ENCODE peak calls at places on chromosomes 11 and 22, in five cellular contexts. N is ovary; Q is heart right ventricle; S is CD8-positive, alpha-beta memory T cell; G is uterus. T is an unnamed sample.
A peak's percentile ranks its signal among the peaks of the same experiment; 100 is the strongest.

GRCh38 chr11:126482586-126483108 is 127.2 kb downstream of the ST3GAL4 start:
- DNase-seq in N (no peak), Q (no peak), S (no peak), G (no peak), T (no peak)

GRCh38 chr22:33909075-33909458 is 11.2 kb downstream of the LARGE1 start:
- DNase-seq in N (peak; percentile 49), Q (no peak), S (no peak), G (peak; percentile 57), T (no peak)

GRCh38 chr11:117434481-117434880 is 106.8 kb downstream of the CEP164 start:
- DNase-seq in N (no peak), Q (no peak), S (no peak), G (no peak), T (no peak)

GRCh38 chr11:1892116-1892515 is 421 bp upstream of the PRR33 start:
- DNase-seq in N (no peak), Q (peak; percentile 53), S (no peak), G (no peak), T (no peak)

GRCh38 chr11:119493712-119494111 is 70.7 kb upstream of the THY1 start:
- DNase-seq in N (no peak), Q (no peak), S (no peak), G (no peak), T (no peak)

GRCh38 chr22:42855211-42855610 is 1.9 kb downstream of the ARFGAP3 start:
- DNase-seq in N (no peak), Q (no peak), S (no peak), G (no peak), T (no peak)

GRCh38 chr11:77082838-77083552 is 16.2 kb downstream of the CAPN5 start:
- DNase-seq in N (peak; percentile 44), Q (peak; percentile 54), S (no peak), G (no peak), T (peak; percentile 45)

GRCh38 chr11:20087118-20087521 is 73.2 kb downstream of the DBX1 start:
- DNase-seq in N (no peak), Q (no peak), S (no peak), G (no peak), T (no peak)

GRCh38 chr11:134228625-134229024 is 4.2 kb downstream of the VPS26B start:
- DNase-seq in N (no peak), Q (no peak), S (peak; percentile 22), G (no peak), T (no peak)

GRCh38 chr22:38214248-38215056 is 12.7 kb downstream of the MAFF start:
- DNase-seq in N (peak; percentile 70), Q (peak; percentile 77), S (peak; percentile 67), G (peak; percentile 62), T (peak; percentile 74)

GRCh38 chr22:50209893-50210292 is 9.1 kb downstream of the SELENOO start:
- DNase-seq in N (peak; percentile 64), Q (no peak), S (peak; percentile 65), G (peak; percentile 73), T (peak; percentile 77)

GRCh38 chr22:50208939-50209892 is 8.4 kb downstream of the SELENOO start:
- DNase-seq in N (no peak), Q (no peak), S (no peak), G (peak; percentile 20), T (no peak)

GRCh38 chr22:50210378-50211139 is 9.7 kb downstream of the SELENOO start:
- DNase-seq in N (no peak), Q (no peak), S (no peak), G (no peak), T (no peak)

GRCh38 chr22:50208430-50208938 is 7.7 kb downstream of the SELENOO start:
- DNase-seq in N (no peak), Q (no peak), S (no peak), G (no peak), T (no peak)

GRCh38 chr22:50211147-50211546 is 10.3 kb downstream of the SELENOO start:
- DNase-seq in N (no peak), Q (no peak), S (no peak), G (no peak), T (no peak)
- H3K4me1 ChIP-seq in N (peaks cover 4% of the 10 kb centered on the region), Q (peaks cover 31% of the 10 kb centered on the region), S (no peaks in the 10 kb centered on the region), G (peaks cover 9% of the 10 kb centered on the region), T (no peaks in the 10 kb centered on the region)

DNA sequence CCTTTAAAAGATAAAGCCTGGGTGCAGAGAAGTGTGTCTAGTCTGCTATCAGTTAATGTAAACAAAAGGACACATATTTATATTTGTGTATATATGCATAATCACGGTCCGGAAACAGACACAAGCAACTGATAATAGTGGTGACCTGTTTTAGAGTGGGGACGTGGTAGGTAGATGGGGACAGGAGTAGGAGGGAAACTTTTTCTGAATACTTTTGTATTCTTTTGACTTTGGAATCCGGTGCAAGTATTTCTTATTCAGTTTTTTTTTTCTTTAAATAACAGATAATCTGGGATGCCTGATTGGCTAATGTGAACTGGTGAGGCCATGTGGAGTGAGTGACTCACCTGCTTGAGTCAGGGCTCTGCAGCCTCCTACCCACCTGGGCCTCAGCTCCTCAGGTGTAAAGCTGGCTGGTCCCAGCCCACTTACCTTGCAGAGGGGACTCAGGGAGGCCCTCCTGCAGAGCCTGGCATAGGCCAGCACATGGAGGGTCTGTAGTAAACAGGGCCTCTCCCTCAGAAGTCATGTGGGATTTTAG is 15.3 kb downstream of the MICAL2 start:
- DNase-seq in N (no peak), Q (no peak), S (no peak), G (no peak), T (no peak)
- H3K4me3 ChIP-seq in N (no peak overlapping the region), Q (no peak overlapping the region), S (no peak overlapping the region), G (no peak overlapping the region), T (no peak overlapping the region)

GRCh38 chr11:6405039-6405667 is 13.7 kb downstream of the APBB1 start:
- DNase-seq in N (no peak), Q (no peak), S (no peak), G (no peak), T (no peak)

GRCh38 chr11:6403539-6403938 is 13.3 kb downstream of the SMPD1 start:
- DNase-seq in N (no peak), Q (no peak), S (no peak), G (no peak), T (no peak)

GRCh38 chr11:6404341-6405038 is 14.2 kb downstream of the SMPD1 start:
- DNase-seq in N (no peak), Q (no peak), S (no peak), G (no peak), T (no peak)

GRCh38 chr11:6405837-6406236 is 13.1 kb downstream of the APBB1 start:
- DNase-seq in N (no peak), Q (no peak), S (no peak), G (no peak), T (no peak)

GRCh38 chr11:6406370-6406769 is 12.5 kb downstream of the APBB1 start:
- DNase-seq in N (no peak), Q (no peak), S (no peak), G (no peak), T (no peak)
- H3K27ac ChIP-seq in N (no peak overlapping the region), Q (no peak overlapping the region), S (no peak overlapping the region), G (no peak overlapping the region), T (peak overlapping the region; percentile 80)

DNA sequence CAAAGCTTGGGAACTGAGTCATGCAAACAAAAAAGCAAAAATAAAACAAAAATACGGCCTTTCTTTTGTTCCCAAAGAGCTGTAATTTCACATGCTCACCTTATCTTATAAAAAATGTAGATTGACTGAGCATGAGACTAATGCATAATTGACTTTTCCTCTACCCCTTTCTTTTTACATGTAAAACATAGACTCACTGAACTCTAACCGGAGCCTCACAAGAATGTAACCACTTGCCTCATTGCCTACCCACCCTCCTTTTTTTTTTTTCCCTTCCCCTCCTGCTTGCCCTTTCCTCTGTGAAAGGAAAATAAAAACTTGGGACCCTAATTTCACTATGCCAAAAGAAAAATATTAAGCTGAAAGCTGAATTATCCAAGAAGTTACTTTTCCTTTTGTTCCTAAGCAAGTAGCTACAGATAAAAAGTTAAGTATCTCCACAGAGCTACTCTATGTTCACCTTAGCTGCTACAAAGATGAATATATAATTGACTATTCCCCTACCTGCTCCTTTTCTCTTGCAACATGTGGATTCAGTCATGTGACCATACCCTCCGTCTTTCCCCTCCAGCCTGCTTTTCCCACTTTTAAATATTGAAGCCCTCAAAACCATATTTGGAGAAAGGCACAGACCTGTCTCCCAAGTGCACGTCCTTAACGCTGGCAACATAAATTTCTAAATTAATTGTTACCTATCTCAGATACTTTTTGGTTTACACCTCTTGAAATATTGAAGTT is 39.6 kb upstream of the WEE1 start:
- DNase-seq in N (no peak), Q (no peak), S (no peak), G (no peak), T (no peak)
- H3K4me1 ChIP-seq in N (no peaks in the 10 kb centered on the region), Q (peaks cover 23% of the 10 kb centered on the region), S (no peaks in the 10 kb centered on the region), G (peaks cover 13% of the 10 kb centered on the region), T (no peaks in the 10 kb centered on the region)

DNA sequence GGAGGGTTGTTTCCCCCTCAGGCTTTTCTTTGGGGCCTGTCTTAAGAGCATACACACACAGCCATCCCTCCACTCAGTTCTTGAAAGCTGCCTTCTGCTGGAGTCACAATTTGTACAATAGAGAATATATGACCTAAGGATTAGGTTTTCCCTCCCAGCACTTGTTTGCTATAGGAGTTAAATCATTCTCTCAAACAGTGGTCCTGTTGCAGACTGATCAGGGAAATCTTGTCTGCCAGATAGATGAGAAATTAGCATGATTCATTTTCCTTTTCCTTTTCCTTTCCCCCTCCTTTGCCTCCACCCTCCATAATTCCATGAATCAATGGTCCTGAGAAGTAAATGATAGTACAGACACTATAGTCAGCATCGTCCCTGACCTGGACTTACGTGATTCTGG is 3.3 kb downstream of the PRSS23 start:
- DNase-seq in N (no peak), Q (no peak), S (no peak), G (no peak), T (no peak)
- H3K4me3 ChIP-seq in N (no peak overlapping the region), Q (no peak overlapping the region), S (no peak overlapping the region), G (no peak overlapping the region), T (no peak overlapping the region)

DNA sequence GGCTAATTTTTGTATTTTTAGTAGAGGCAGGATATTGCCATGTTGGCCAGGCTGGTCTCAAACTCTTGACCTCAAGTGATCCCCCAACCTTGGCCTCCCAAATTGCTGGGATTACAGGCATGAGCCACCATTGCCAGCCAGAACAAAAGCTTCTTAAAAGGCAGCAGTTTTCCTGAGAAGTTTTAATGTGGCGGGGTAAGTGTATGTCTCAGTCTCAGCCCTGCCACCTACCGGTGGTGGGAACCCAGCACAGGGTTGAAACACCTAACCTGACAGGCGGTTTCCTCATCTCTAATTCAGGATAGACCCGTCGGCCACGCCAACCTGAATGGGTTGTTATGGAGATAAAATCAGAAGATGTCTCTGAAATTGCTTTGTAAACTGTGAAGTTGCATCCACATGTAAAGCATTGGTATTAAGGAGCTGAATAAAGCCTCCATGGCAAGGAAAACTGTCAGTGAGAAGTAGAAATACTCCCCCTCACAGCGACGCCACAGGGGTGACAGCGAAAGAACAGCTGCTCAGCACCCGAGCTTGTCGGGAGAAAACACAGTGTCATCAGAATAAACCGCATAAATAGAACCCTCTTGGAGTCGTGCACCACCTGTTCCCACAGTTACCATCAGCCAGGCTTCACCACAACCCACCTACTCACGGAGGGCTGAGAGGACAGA is 165.9 kb upstream of the NCAM1 start:
- DNase-seq in N (no peak), Q (no peak), S (no peak), G (peak; percentile 53), T (peak; percentile 11)
- H3K27ac ChIP-seq in N (no peak overlapping the region), Q (peak overlapping the region; percentile 62), S (no peak overlapping the region), G (peak overlapping the region; percentile 66), T (no peak overlapping the region)

GRCh38 chr11:36033936-36034335 is 90.1 kb downstream of the LDLRAD3 start:
- DNase-seq in N (no peak), Q (no peak), S (no peak), G (no peak), T (no peak)

GRCh38 chr11:36035454-36035853 is 91.6 kb downstream of the LDLRAD3 start:
- DNase-seq in N (no peak), Q (no peak), S (no peak), G (no peak), T (no peak)

GRCh38 chr11:36030707-36031365 is 87.0 kb downstream of the LDLRAD3 start:
- DNase-seq in N (no peak), Q (no peak), S (no peak), G (no peak), T (no peak)

GRCh38 chr11:36034572-36035331 is 90.9 kb downstream of the LDLRAD3 start:
- DNase-seq in N (no peak), Q (no peak), S (no peak), G (no peak), T (no peak)

GRCh38 chr11:36033082-36033751 is 89.4 kb downstream of the LDLRAD3 start:
- DNase-seq in N (no peak), Q (no peak), S (no peak), G (no peak), T (no peak)
- H3K4me1 ChIP-seq in N (peaks cover 16% of the 10 kb centered on the region), Q (peaks cover 24% of the 10 kb centered on the region), S (no peaks in the 10 kb centered on the region), G (no peaks in the 10 kb centered on the region), T (no peaks in the 10 kb centered on the region)

T was measured in naive thymus-derived CD4-positive, alpha-beta T cell.